ENCODE peak calls at places on chromosomes 7 and 10, in eight cellular contexts. P is HEK293T, O is HL-60, I is NCI-H774, A is NB4, Q is NCI-H1417, M is amygdala, N is Kasumi-1. C is an unnamed sample.
A peak's percentile ranks its signal among the peaks of the same experiment; 100 is the strongest.

GRCh38 chr10:89374716-89375115 is 3.1 kb upstream of the IFIT1B start:
- DNase-seq in I (no peak), M (no peak), A (no peak), P (no peak), N (no peak), Q (no peak), O (no peak), C (no peak)

GRCh38 chr7:30738026-30738915 is 13.7 kb upstream of the INMT start:
- DNase-seq in N (no peak), A (no peak), P (no peak), O (no peak), M (no peak), Q (no peak), I (no peak), C (no peak)

GRCh38 chr7:13551503-13551902 is 438.0 kb downstream of the ETV1 start:
- DNase-seq in I (peak; percentile 83), Q (peak; percentile 58), M (no peak), P (no peak), A (no peak), N (no peak), O (no peak), C (no peak)

GRCh38 chr7:84100866-84101265 is 93.7 kb downstream of the SEMA3A start:
- DNase-seq in M (no peak), I (no peak), A (no peak), N (peak; percentile 67), O (no peak), Q (no peak), P (peak; percentile 37), C (no peak)

GRCh38 chr10:98316661-98317060 is 48.7 kb upstream of the LOXL4 start:
- DNase-seq in M (no peak), Q (no peak), N (peak; percentile 52), A (peak; percentile 51), I (no peak), O (no peak), P (no peak), C (no peak)

GRCh38 chr10:116110736-116111135 is 162.3 kb downstream of the GFRA1 start:
- DNase-seq in N (no peak), M (no peak), O (no peak), A (no peak), I (no peak), Q (no peak), P (no peak), C (no peak)

GRCh38 chr7:7772385-7772784 is 54.0 kb upstream of the RPA3 start:
- DNase-seq in I (no peak), N (no peak), P (no peak), Q (peak; percentile 55), A (no peak), M (no peak), O (no peak), C (no peak)

GRCh38 chr7:106986450-106986977 is 58.0 kb upstream of the PRKAR2B start:
- DNase-seq in P (no peak), N (no peak), A (no peak), M (no peak), I (no peak), Q (no peak), O (no peak), C (no peak)

GRCh38 chr7:6536899-6537298 is 14.4 kb downstream of the GRID2IP start:
- DNase-seq in N (no peak), I (peak; percentile 10), Q (peak; percentile 76), P (no peak), M (no peak), O (no peak), A (no peak), C (no peak)

GRCh38 chr10:99532687-99533495 is at the start of gene NKX2-3:
- DNase-seq in M (no peak), P (peak; percentile 93), N (no peak), I (no peak), Q (no peak), A (peak; percentile 80), O (no peak), C (peak; percentile 78)

GRCh38 chr7:149622444-149623210 is 125.0 kb upstream of the ZNF746 start:
- DNase-seq in A (no peak), Q (no peak), I (no peak), M (no peak), P (no peak), N (no peak), O (no peak), C (no peak)